ENCODE peak calls at places on chromosomes 7 and 10, in six cellular contexts. F, C, Z, N, D and Y are unnamed samples.
A peak's percentile ranks its signal among the peaks of the same experiment; 100 is the strongest.

GRCh38 chr7:24910551-24911212 is 69.3 kb downstream of the OSBPL3 start:
- DNase-seq in C (no peak), D (no peak), F (no peak), Z (no peak), N (no peak), Y (no peak)

GRCh38 chr7:129262333-129262732 is 37.5 kb downstream of the AHCYL2 start:
- DNase-seq in C (no peak), N (no peak), F (no peak), Z (no peak), D (no peak), Y (no peak)

GRCh38 chr10:98268694-98269386 is 846 bp upstream of the LOXL4 start:
- DNase-seq in D (no peak), C (peak; percentile 37), Z (no peak), F (no peak), N (no peak), Y (no peak)

GRCh38 chr7:1520574-1521234 is 9.8 kb upstream of the MAFK start:
- DNase-seq in F (no peak), D (no peak), C (peak; percentile 34), N (peak; percentile 92), Z (no peak), Y (peak; percentile 100)

GRCh38 chr7:68613405-68613804 is 984.9 kb upstream of the AUTS2 start:
- DNase-seq in Z (peak; percentile 16), F (no peak), D (no peak), C (no peak), N (no peak), Y (no peak)

GRCh38 chr7:134891262-134892001 is 94.9 kb upstream of the AGBL3 start:
- DNase-seq in D (no peak), Z (no peak), F (peak; percentile 66), C (no peak), N (peak; percentile 92), Y (peak; percentile 89)

GRCh38 chr10:43043342-43043772 is 33.5 kb upstream of the RET start:
- DNase-seq in N (no peak), F (no peak), C (no peak), D (no peak), Z (no peak), Y (no peak)

GRCh38 chr10:73251683-73252444 is 580 bp downstream of the MRPS16 start:
- DNase-seq in N (no peak), Z (peak; percentile 19), D (no peak), C (peak; percentile 58), F (no peak), Y (no peak)

GRCh38 chr7:142231716-142232115 is 26.1 kb downstream of the PRSS58 start:
- DNase-seq in Z (peak; percentile 3), N (no peak), D (no peak), C (peak; percentile 47), F (no peak), Y (no peak)

GRCh38 chr10:99849525-99849924 is 67.1 kb downstream of the ABCC2 start:
- DNase-seq in F (no peak), C (no peak), Z (no peak), N (no peak), D (no peak), Y (no peak)

GRCh38 chr10:20147679-20148078 is 331.4 kb downstream of the PLXDC2 start:
- DNase-seq in F (no peak), Z (no peak), C (no peak), N (no peak), D (no peak), Y (no peak)

GRCh38 chr10:104216631-104217030 is 15.5 kb downstream of the CFAP43 start:
- DNase-seq in Z (no peak), C (no peak), N (no peak), F (no peak), D (no peak), Y (no peak)

GRCh38 chr7:80240265-80241025 is 105.8 kb downstream of the GNAI1 start:
- DNase-seq in C (no peak), D (no peak), F (no peak), Z (no peak), N (peak; percentile 85), Y (no peak)

GRCh38 chr7:151460474-151460855 is 20.5 kb upstream of the CRYGN start:
- DNase-seq in C (no peak), D (no peak), F (no peak), Z (no peak), N (no peak), Y (no peak)

GRCh38 chr10:6382081-6382480 is 179.3 kb downstream of the PFKFB3 start:
- DNase-seq in N (peak; percentile 74), D (peak; percentile 13), C (no peak), Z (peak; percentile 26), F (no peak), Y (no peak)
- H3K27ac ChIP-seq in N (peak overlapping the region; percentile 52), D (no peak overlapping the region), C (no peak overlapping the region), Z (no peak overlapping the region), F (no peak overlapping the region), Y (no peak overlapping the region)

DNA sequence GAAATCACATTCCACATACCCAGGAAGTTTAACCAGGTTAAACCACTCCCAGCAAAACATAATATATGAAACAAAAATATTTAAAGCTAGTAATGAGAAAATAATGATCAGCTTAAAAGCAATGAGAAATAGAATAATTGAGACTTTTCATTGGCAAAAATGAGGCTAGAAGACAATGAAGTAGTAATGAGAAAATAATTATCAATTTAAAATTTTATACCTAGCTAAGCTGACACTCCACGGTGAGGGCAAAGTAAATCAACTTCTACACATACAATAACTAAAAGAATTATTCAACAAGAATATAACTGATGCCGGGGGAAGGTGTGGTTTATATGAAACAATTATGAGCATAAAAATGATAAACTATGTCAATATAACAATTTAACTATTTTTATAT is 82.2 kb upstream of the TES start:
- DNase-seq in F (no peak), D (no peak), N (no peak), C (no peak), Z (no peak), Y (no peak)
- H4K20me1 ChIP-seq in F (no peaks in the 10 kb centered on the region), D (no peaks in the 10 kb centered on the region), N (no peaks in the 10 kb centered on the region), C (no peaks in the 10 kb centered on the region), Z (no peaks in the 10 kb centered on the region), Y (no peaks in the 10 kb centered on the region)

GRCh38 chr10:44233561-44234470 is 151.1 kb downstream of the CXCL12 start:
- DNase-seq in Z (no peak), F (no peak), C (no peak), N (no peak), D (no peak), Y (no peak)
- H3K27ac ChIP-seq in Z (no peak overlapping the region), F (no peak overlapping the region), C (peak overlapping the region; percentile 82), N (no peak overlapping the region), D (no peak overlapping the region), Y (no peak overlapping the region)

DNA sequence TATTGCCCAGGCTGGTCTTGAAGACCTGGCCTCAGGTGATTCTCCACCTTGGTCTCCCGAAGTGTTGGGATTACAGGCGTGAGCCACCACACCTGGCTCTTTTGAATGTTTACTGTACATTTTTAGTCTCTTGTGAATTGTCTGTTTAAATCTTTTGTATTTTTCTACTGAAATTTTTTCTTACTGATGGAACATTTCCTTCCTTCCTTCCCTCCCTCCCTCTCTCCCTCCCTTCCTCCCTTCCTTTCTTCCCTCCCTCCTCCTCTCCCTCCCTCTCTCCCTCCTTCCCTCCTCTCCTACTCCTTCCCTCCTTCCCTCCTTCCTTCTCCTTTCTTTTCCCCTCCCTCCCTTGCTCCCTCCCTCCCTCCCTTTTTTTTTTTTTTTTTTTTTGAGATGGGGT is 58.0 kb downstream of the DAGLB start:
- DNase-seq in F (no peak), D (no peak), N (no peak), Z (no peak), C (no peak), Y (no peak)
- H4K20me1 ChIP-seq in F (peaks cover 21% of the 10 kb centered on the region), D (peaks cover 2% of the 10 kb centered on the region), N (peaks cover 94% of the 10 kb centered on the region), Z (peaks cover 14% of the 10 kb centered on the region), C (peaks cover 26% of the 10 kb centered on the region), Y (peaks cover 14% of the 10 kb centered on the region)

GRCh38 chr10:50472914-50473313 is 150.8 kb downstream of the SGMS1 start:
- DNase-seq in D (no peak), N (no peak), C (no peak), F (no peak), Z (no peak), Y (no peak)

GRCh38 chr10:50470798-50471582 is 152.8 kb downstream of the SGMS1 start:
- DNase-seq in Z (no peak), D (no peak), N (peak; percentile 17), F (no peak), C (no peak), Y (peak; percentile 57)

GRCh38 chr10:50469778-50470193 is 154.0 kb downstream of the SGMS1 start:
- DNase-seq in C (no peak), N (no peak), D (no peak), F (no peak), Z (no peak), Y (peak; percentile 50)

GRCh38 chr10:50470345-50470744 is 153.4 kb downstream of the SGMS1 start:
- DNase-seq in N (no peak), C (no peak), D (no peak), Z (no peak), F (no peak), Y (peak; percentile 66)

GRCh38 chr10:50471583-50471975 is 152.2 kb downstream of the SGMS1 start:
- DNase-seq in C (no peak), N (no peak), Z (no peak), F (no peak), D (no peak), Y (no peak)
- H3K27ac ChIP-seq in C (no peak overlapping the region), N (no peak overlapping the region), Z (no peak overlapping the region), F (no peak overlapping the region), D (no peak overlapping the region), Y (peak overlapping the region; percentile 95)

DNA sequence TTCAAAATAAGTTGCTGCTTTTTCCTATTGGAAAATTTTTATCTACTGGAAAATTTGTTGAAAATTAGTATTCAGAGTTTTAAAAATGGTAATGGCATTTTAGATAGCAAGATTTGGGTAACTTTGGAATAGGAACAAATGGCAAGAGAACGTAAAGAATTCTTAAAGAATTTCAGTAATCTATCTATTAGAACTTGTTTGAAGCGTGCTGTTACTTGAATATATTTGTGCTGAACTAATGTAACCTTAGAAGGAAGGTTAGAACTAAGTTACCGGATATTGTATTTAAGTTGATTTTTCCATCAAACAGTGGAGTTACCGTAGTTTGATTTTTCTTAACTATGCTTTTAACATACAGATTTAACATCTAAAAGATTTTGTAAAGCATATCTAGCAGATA is 25.9 kb downstream of the SEPTIN7 start:
- DNase-seq in N (no peak), F (no peak), C (no peak), Z (no peak), D (no peak), Y (no peak)
- H4K20me1 ChIP-seq in N (peaks cover 67% of the 10 kb centered on the region), F (no peaks in the 10 kb centered on the region), C (peaks cover 5% of the 10 kb centered on the region), Z (peaks cover 39% of the 10 kb centered on the region), D (peaks cover 3% of the 10 kb centered on the region), Y (peaks cover 21% of the 10 kb centered on the region)